ENCODE peak calls at places on chromosomes 3 and 15, in seven cellular contexts. N is NCI-H524; V is A673; T is T-helper 1 cell; L is stimulated activated CD4-positive, alpha-beta T cell treated with anti-CD3 and anti-CD28 coated beads, Interleukin-15, amount 100 ng/mL, for 24 hours; Q is stomach; W is NCI-H1092. S is an unnamed sample.

GRCh38 chr15:44010114-44010513 is 183.3 kb downstream of the WDR76 start:
- DNase-seq in N (no peak), V (no peak), T (no peak), L (no peak), Q (no peak), W (no peak), S (no peak)

GRCh38 chr3:109278546-109278945 is 37.8 kb downstream of the DPPA2 start:
- DNase-seq in N (no peak), V (no peak), T (no peak), L (no peak), Q (no peak), W (no peak), S (no peak)

GRCh38 chr15:51331141-51331540 is 7.3 kb downstream of the CYP19A1 start:
- DNase-seq in N (no peak), V (no peak), T (no peak), L (no peak), Q (no peak), W (no peak), S (no peak)

GRCh38 chr15:41801850-41802455 is 25.9 kb upstream of the JMJD7 start:
- DNase-seq in N (no peak), V (no peak), T (no peak), L (no peak), Q (no peak), W (no peak), S (no peak)

GRCh38 chr3:113560265-113560664 is 27.9 kb downstream of the SIDT1 start:
- DNase-seq in N (no peak), V (peak), T (no peak), L (no peak), Q (no peak), W (no peak), S (no peak)

GRCh38 chr3:46585799-46586693 is 19.9 kb upstream of the LRRC2 start:
- DNase-seq in N (no peak), V (no peak), T (no peak), L (no peak), Q (no peak), W (no peak), S (no peak)

GRCh38 chr3:9250236-9250635 is 790 bp upstream of the SRGAP3 start:
- DNase-seq in N (no peak), V (no peak), T (no peak), L (no peak), Q (no peak), W (no peak), S (no peak)

GRCh38 chr15:36363335-36363734 is 216.1 kb upstream of the CDIN1 start:
- DNase-seq in N (no peak), V (no peak), T (no peak), L (no peak), Q (no peak), W (no peak), S (no peak)

GRCh38 chr15:74382004-74382816 is 14.8 kb upstream of the CYP11A1 start:
- DNase-seq in N (peak), V (peak), T (peak), L (peak), Q (peak), W (peak), S (no peak)

GRCh38 chr3:27483117-27484001 is 825 bp downstream of the SLC4A7 start:
- DNase-seq in N (peak), V (peak), T (peak), L (peak), Q (peak), W (peak), S (no peak)

GRCh38 chr3:67896130-67896529 is 241.7 kb upstream of the SUCLG2 start:
- DNase-seq in N (no peak), V (no peak), T (no peak), L (no peak), Q (no peak), W (no peak), S (no peak)

GRCh38 chr15:25385986-25386385 is 52.8 kb downstream of the UBE3A start:
- DNase-seq in N (no peak), V (no peak), T (no peak), L (no peak), Q (no peak), W (no peak), S (no peak)

GRCh38 chr3:171614318-171614967 is 154.2 kb upstream of the TNIK start:
- DNase-seq in N (peak), V (peak), T (no peak), L (peak), Q (no peak), W (no peak), S (no peak)

GRCh38 chr3:175346573-175347356 is 487.6 kb downstream of the NAALADL2 start:
- DNase-seq in N (no peak), V (peak), T (no peak), L (no peak), Q (peak), W (peak), S (peak)